ENCODE peak calls at places on chromosomes 7 and 10, in ten cellular contexts. O, V, W, Y, R, M, S, C, I and F are unnamed samples.

GRCh38 chr10:114561008-114561523 is 97.0 kb downstream of the ABLIM1 start:
- DNase-seq in O (no peak), V (no peak), W (no peak), Y (no peak), R (no peak), M (no peak), S (no peak), C (no peak), I (no peak), F (no peak)

GRCh38 chr7:84876036-84876821 is 310.6 kb downstream of the SEMA3D start:
- DNase-seq in O (no peak), V (no peak), W (no peak), Y (no peak), R (peak), M (no peak), S (no peak), C (no peak), I (no peak), F (no peak)

GRCh38 chr7:13560441-13560840 is 429.0 kb downstream of the ETV1 start:
- DNase-seq in O (no peak), V (no peak), W (no peak), Y (no peak), R (no peak), M (no peak), S (no peak), C (no peak), I (no peak), F (no peak)

GRCh38 chr7:149071182-149071635 is 19.3 kb downstream of the ZNF786 start:
- DNase-seq in O (no peak), V (no peak), W (peak), Y (no peak), R (peak), M (no peak), S (no peak), C (no peak), I (no peak), F (no peak)

GRCh38 chr10:109937460-109937859 is 14.1 kb upstream of the XPNPEP1 start:
- DNase-seq in O (no peak), V (no peak), W (no peak), Y (no peak), R (no peak), M (no peak), S (no peak), C (no peak), I (no peak), F (no peak)

GRCh38 chr7:149013876-149014275 is 14.4 kb downstream of the PDIA4 start:
- DNase-seq in O (no peak), V (no peak), W (no peak), Y (peak), R (no peak), M (no peak), S (no peak), C (no peak), I (no peak), F (no peak)

GRCh38 chr10:101535949-101536348 is 52.1 kb downstream of the POLL start:
- DNase-seq in O (no peak), V (peak), W (no peak), Y (no peak), R (no peak), M (no peak), S (no peak), C (no peak), I (no peak), F (no peak)

GRCh38 chr10:10403762-10404161 is 613.9 kb upstream of the CELF2 start:
- DNase-seq in O (no peak), V (no peak), W (no peak), Y (no peak), R (no peak), M (no peak), S (no peak), C (peak), I (no peak), F (no peak)

GRCh38 chr7:28155964-28156363 is 24.6 kb downstream of the JAZF1 start:
- DNase-seq in O (no peak), V (no peak), W (no peak), Y (no peak), R (no peak), M (no peak), S (no peak), C (no peak), I (no peak), F (no peak)

GRCh38 chr10:114306116-114306973 is 67.3 kb downstream of the VWA2 start:
- DNase-seq in O (no peak), V (no peak), W (peak), Y (peak), R (no peak), M (no peak), S (no peak), C (no peak), I (no peak), F (no peak)

GRCh38 chr7:96236198-96237039 is 85.5 kb downstream of the SLC25A13 start:
- DNase-seq in O (no peak), V (no peak), W (peak), Y (no peak), R (no peak), M (peak), S (no peak), C (no peak), I (no peak), F (no peak)

GRCh38 chr7:1516586-1517251 is 12.5 kb upstream of the INTS1 start:
- DNase-seq in O (no peak), V (no peak), W (no peak), Y (no peak), R (no peak), M (no peak), S (no peak), C (no peak), I (no peak), F (no peak)

GRCh38 chr7:114414151-114415053 is at the start of gene FOXP2:
- DNase-seq in O (no peak), V (no peak), W (no peak), Y (no peak), R (no peak), M (no peak), S (no peak), C (no peak), I (no peak), F (no peak)

GRCh38 chr7:139683137-139683871 is 94.5 kb downstream of the HIPK2 start:
- DNase-seq in O (peak), V (no peak), W (no peak), Y (no peak), R (no peak), M (no peak), S (no peak), C (no peak), I (no peak), F (no peak)

GRCh38 chr10:22339761-22340361 is 5.4 kb upstream of the SPAG6 start:
- DNase-seq in O (no peak), V (no peak), W (no peak), Y (no peak), R (no peak), M (no peak), S (no peak), C (no peak), I (no peak), F (no peak)

GRCh38 chr10:45592432-45592831 is 80.1 kb downstream of the ZFAND4 start:
- DNase-seq in O (no peak), V (no peak), W (no peak), Y (no peak), R (no peak), M (no peak), S (no peak), C (no peak), I (no peak), F (no peak)

GRCh38 chr7:133052357-133052756 is 29.5 kb downstream of the CHCHD3 start:
- DNase-seq in O (no peak), V (no peak), W (no peak), Y (no peak), R (no peak), M (no peak), S (no peak), C (no peak), I (no peak), F (no peak)

GRCh38 chr7:54811925-54812264 is 52.9 kb upstream of the SEC61G start:
- DNase-seq in O (no peak), V (no peak), W (no peak), Y (no peak), R (peak), M (no peak), S (no peak), C (no peak), I (no peak), F (no peak)

GRCh38 chr10:55287346-55287745 is 486.3 kb upstream of the PCDH15 start:
- DNase-seq in O (no peak), V (no peak), W (no peak), Y (no peak), R (no peak), M (no peak), S (no peak), C (no peak), I (no peak), F (no peak)

GRCh38 chr10:31399631-31400030 is 80.6 kb downstream of the ZEB1 start:
- DNase-seq in O (no peak), V (no peak), W (no peak), Y (no peak), R (no peak), M (no peak), S (no peak), C (no peak), I (no peak), F (no peak)

GRCh38 chr10:26437637-26438461 is at the start of gene APBB1IP:
- DNase-seq in O (peak), V (no peak), W (peak), Y (peak), R (peak), M (no peak), S (peak), C (peak), I (no peak), F (peak)

GRCh38 chr10:3091346-3091787 is 24.0 kb downstream of the PFKP start:
- DNase-seq in O (no peak), V (no peak), W (no peak), Y (no peak), R (no peak), M (peak), S (no peak), C (no peak), I (no peak), F (peak)

GRCh38 chr7:2517004-2517403 is 2.6 kb upstream of the LFNG start:
- DNase-seq in O (no peak), V (no peak), W (no peak), Y (no peak), R (no peak), M (no peak), S (no peak), C (no peak), I (no peak), F (no peak)

GRCh38 chr10:15262036-15262713 is 93.7 kb upstream of the NMT2 start:
- DNase-seq in O (peak), V (no peak), W (no peak), Y (no peak), R (no peak), M (no peak), S (no peak), C (no peak), I (no peak), F (no peak)

GRCh38 chr7:34091330-34091917 is 186.1 kb downstream of the BMPER start:
- DNase-seq in O (peak), V (no peak), W (no peak), Y (no peak), R (no peak), M (peak), S (no peak), C (no peak), I (no peak), F (peak)

GRCh38 chr10:101880190-101880573 is 36.6 kb upstream of the KCNIP2 start:
- DNase-seq in O (no peak), V (no peak), W (no peak), Y (no peak), R (no peak), M (no peak), S (no peak), C (no peak), I (no peak), F (no peak)

GRCh38 chr7:128387663-128388485 is 21.9 kb downstream of the IMPDH1 start:
- DNase-seq in O (peak), V (peak), W (peak), Y (peak), R (no peak), M (peak), S (no peak), C (no peak), I (peak), F (peak)

GRCh38 chr10:56585447-56586171 is 224.6 kb upstream of the ZWINT start:
- DNase-seq in O (no peak), V (no peak), W (no peak), Y (no peak), R (no peak), M (no peak), S (no peak), C (no peak), I (no peak), F (no peak)

GRCh38 chr10:119737039-119737663 is 11.3 kb downstream of the INPP5F start:
- DNase-seq in O (no peak), V (no peak), W (no peak), Y (no peak), R (no peak), M (no peak), S (no peak), C (no peak), I (no peak), F (no peak)

GRCh38 chr7:149856-150636 is 42.3 kb upstream of the FAM20C start:
- DNase-seq in O (peak), V (no peak), W (peak), Y (peak), R (peak), M (no peak), S (no peak), C (no peak), I (no peak), F (peak)

GRCh38 chr7:102064361-102065025 is 222.2 kb upstream of the SH2B2 start:
- DNase-seq in O (peak), V (no peak), W (no peak), Y (peak), R (no peak), M (no peak), S (no peak), C (no peak), I (no peak), F (no peak)

GRCh38 chr10:21464134-21464533 is 61.3 kb downstream of the SKIDA1 start:
- DNase-seq in O (no peak), V (no peak), W (no peak), Y (no peak), R (no peak), M (no peak), S (no peak), C (no peak), I (no peak), F (no peak)

GRCh38 chr7:71705901-71706300 is 574.0 kb downstream of the GALNT17 start:
- DNase-seq in O (no peak), V (no peak), W (no peak), Y (no peak), R (no peak), M (no peak), S (no peak), C (no peak), I (no peak), F (no peak)

GRCh38 chr10:132632851-132633684 is 95.5 kb downstream of the INPP5A start:
- DNase-seq in O (no peak), V (no peak), W (peak), Y (peak), R (no peak), M (no peak), S (no peak), C (no peak), I (no peak), F (no peak)

GRCh38 chr10:132630156-132630555 is 92.6 kb downstream of the INPP5A start:
- DNase-seq in O (no peak), V (no peak), W (peak), Y (peak), R (no peak), M (no peak), S (no peak), C (no peak), I (no peak), F (no peak)

GRCh38 chr10:132632091-132632561 is 94.5 kb downstream of the INPP5A start:
- DNase-seq in O (no peak), V (no peak), W (peak), Y (peak), R (no peak), M (no peak), S (no peak), C (no peak), I (no peak), F (no peak)

GRCh38 chr10:132630666-132631347 is 93.2 kb downstream of the INPP5A start:
- DNase-seq in O (peak), V (no peak), W (peak), Y (peak), R (peak), M (no peak), S (no peak), C (no peak), I (no peak), F (peak)

DNA sequence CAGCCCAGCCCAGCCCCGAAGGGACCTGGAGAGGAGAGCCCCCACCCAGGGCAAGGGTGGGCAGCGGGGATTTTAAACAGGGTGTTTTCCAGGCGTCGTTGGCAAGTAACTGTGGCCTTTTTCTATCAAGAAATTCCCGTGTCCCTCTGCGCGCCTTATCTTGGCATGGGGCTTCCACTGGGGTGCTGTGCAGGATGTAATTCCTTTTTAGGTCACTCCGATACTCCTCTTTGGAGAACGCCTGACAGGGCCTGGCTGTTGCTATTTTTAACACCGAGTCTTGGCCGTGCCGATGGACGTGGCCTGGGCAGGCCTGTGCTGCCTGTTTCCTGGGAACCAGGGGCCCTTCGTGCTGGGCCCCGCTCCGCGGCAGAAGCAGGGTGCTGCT is 93.8 kb downstream of the INPP5A start:
- DNase-seq in O (peak), V (no peak), W (peak), Y (peak), R (peak), M (no peak), S (no peak), C (no peak), I (no peak), F (peak)
- TF ChIP-seq POLR2A in O (no peak), V (no peak), W (no peak), Y (no peak), R (no peak), M (no peak), S (no peak), C (no peak), I (no peak), F (no peak)

GRCh38 chr10:69866688-69867461 is 65.2 kb downstream of the COL13A1 start:
- DNase-seq in O (peak), V (no peak), W (no peak), Y (no peak), R (no peak), M (peak), S (no peak), C (no peak), I (no peak), F (peak)
- TF ChIP-seq POLR2AphosphoS5 in O (no peak), V (no peak), W (no peak), Y (peak), R (no peak), M (no peak), S (no peak), C (peak), I (no peak), F (no peak)

DNA sequence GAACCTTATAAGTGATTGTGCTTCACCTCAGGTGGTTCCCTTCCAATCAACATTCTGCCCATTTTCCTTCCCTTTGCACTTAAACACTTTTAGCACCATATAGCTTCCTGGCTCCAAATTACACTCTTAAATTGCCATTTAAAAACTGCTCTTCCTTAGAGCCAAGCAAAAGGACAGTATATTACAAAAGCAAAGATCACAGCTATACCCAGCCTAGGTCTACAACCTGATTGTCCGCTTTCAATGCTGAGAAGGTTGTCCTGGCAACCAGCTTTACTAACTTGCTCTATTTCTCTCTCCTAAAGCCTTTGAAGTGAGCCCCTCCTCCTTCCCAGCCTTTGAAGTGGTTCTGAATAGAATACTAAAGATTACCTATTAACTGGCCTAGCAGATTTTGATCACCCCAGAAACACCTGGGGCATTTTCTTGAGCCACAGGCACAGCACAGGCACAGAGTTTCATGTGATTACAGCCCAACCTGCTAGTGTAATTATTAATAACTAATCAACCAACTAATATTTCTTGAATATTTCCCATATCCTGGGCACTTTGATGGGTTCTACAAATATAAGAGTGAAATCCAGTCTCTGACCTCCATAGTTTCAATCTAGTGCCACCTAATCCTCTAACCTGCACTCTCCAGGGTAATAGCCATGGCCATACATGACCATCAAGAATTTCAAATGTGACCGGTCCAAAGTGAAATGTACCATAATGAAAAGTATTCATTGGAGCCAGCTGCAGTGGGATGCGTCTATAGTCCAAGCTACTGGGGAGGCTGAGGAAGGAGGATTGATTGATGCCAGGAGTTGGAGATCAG is 63.6 kb upstream of the TRIM24 start:
- DNase-seq in O (peak), V (no peak), W (no peak), Y (no peak), R (no peak), M (no peak), S (peak), C (no peak), I (peak), F (peak)
- TF ChIP-seq POLR2A in O (no peak), V (no peak), W (no peak), Y (no peak), R (no peak), M (no peak), S (no peak), C (no peak), I (no peak), F (no peak)

DNA sequence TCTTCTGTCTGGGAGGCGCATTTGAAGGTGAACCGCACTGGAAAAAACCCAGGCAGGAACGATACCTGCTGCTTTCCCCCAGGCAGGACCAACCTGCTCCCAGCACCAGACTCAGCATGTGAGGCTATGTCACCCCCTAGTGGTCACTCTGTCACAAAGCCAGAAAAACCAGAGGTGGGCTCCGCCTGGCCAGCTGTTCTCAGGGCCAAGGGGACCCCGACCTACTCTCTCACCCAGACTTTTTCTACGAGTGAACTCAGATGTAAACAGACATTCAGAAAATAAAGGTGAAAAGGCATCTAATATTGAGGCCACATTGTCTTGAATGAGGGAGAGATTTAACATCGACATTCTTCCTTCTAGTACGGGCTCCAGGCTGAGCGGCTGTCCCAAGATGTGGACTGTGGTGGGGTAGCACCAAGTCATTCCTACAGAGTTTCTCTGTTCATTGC is 117.3 kb downstream of the PRKAG2 start:
- DNase-seq in O (peak), V (peak), W (no peak), Y (no peak), R (no peak), M (peak), S (no peak), C (no peak), I (peak), F (peak)
- TF ChIP-seq POLR2AphosphoS5 in O (no peak), V (no peak), W (no peak), Y (no peak), R (no peak), M (no peak), S (no peak), C (peak), I (no peak), F (no peak)

DNA sequence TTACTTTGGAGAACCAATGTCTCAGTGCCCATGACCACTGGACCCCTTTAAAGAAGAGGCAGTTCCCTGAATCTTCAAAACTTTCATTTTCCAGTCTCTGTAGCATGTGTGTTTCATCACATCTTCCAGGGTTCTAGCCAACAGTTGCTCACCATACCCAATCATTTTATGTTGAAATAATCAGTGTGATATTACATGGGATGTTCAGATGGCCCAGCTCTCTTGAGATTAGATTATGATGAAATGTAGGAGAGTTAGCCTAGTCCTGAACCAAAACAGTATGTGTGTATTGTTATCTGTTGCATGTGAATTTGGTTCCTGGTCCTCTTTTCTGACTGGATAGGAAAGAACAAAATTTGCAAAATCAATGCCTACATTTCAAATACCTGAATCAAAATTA is 144.5 kb downstream of the ANKRD7 start:
- DNase-seq in O (no peak), V (no peak), W (no peak), Y (no peak), R (no peak), M (no peak), S (no peak), C (no peak), I (no peak), F (no peak)
- TF ChIP-seq POLR2A in O (no peak), V (no peak), W (no peak), Y (no peak), R (no peak), M (no peak), S (no peak), C (no peak), I (no peak), F (no peak)

GRCh38 chr7:141541375-141541774 is 9.8 kb upstream of the AGK start:
- DNase-seq in O (no peak), V (no peak), W (no peak), Y (no peak), R (no peak), M (no peak), S (no peak), C (no peak), I (no peak), F (no peak)
- TF ChIP-seq POLR2AphosphoS5 in O (no peak), V (no peak), W (no peak), Y (no peak), R (no peak), M (no peak), S (no peak), C (no peak), I (no peak), F (no peak)

GRCh38 chr7:23607130-23607529 is 9.9 kb downstream of the CCDC126 start:
- DNase-seq in O (no peak), V (no peak), W (no peak), Y (no peak), R (no peak), M (no peak), S (no peak), C (no peak), I (no peak), F (no peak)
- TF ChIP-seq POLR2A in O (no peak), V (no peak), W (no peak), Y (no peak), R (no peak), M (no peak), S (no peak), C (no peak), I (no peak), F (no peak)